ENCODE peak calls at places on chromosomes 6 and 20, in eight cellular contexts. One of them, this sample, is unnamed. For H3K4me1, the result is how much of the 10 kb centered on the place peaks cover.

GRCh38 chr6:63844287-63844686 is 208.7 kb downstream of the PHF3 start:
- DNase-seq in lower lobe of right lung: no peak
- DNase-seq in uterus: no peak
- DNase-seq in right lobe of liver: no peak
- DNase-seq in pancreas: no peak
- DNase-seq in A549: no peak
- DNase-seq in psoas muscle: no peak
- DNase-seq in PC-3: no peak
- DNase-seq in this sample: no peak

GRCh38 chr6:21824431-21825180 is 231.1 kb downstream of the SOX4 start:
- DNase-seq in lower lobe of right lung: no peak
- DNase-seq in right lobe of liver: no peak
- DNase-seq in PC-3: peak
- DNase-seq in pancreas: no peak
- DNase-seq in psoas muscle: no peak
- DNase-seq in uterus: no peak
- DNase-seq in A549: no peak
- DNase-seq in this sample: no peak

GRCh38 chr6:38634518-38634917 is 5.2 kb downstream of the BTBD9 start:
- DNase-seq in psoas muscle: no peak
- DNase-seq in A549: no peak
- DNase-seq in uterus: no peak
- DNase-seq in right lobe of liver: no peak
- DNase-seq in pancreas: no peak
- DNase-seq in PC-3: peak
- DNase-seq in lower lobe of right lung: no peak
- DNase-seq in this sample: no peak

GRCh38 chr6:127026247-127026646 is 92.2 kb upstream of the RSPO3 start:
- DNase-seq in lower lobe of right lung: no peak
- DNase-seq in uterus: no peak
- DNase-seq in A549: peak
- DNase-seq in right lobe of liver: no peak
- DNase-seq in PC-3: peak
- DNase-seq in pancreas: no peak
- DNase-seq in psoas muscle: no peak
- DNase-seq in this sample: no peak

GRCh38 chr6:152096863-152097496 is 289.5 kb downstream of the ESR1 start:
- DNase-seq in right lobe of liver: no peak
- DNase-seq in psoas muscle: no peak
- DNase-seq in lower lobe of right lung: no peak
- DNase-seq in pancreas: no peak
- DNase-seq in uterus: no peak
- DNase-seq in A549: no peak
- DNase-seq in PC-3: peak
- DNase-seq in this sample: no peak

GRCh38 chr6:169250660-169251059 is 3.0 kb downstream of the THBS2 start:
- DNase-seq in PC-3: peak
- DNase-seq in lower lobe of right lung: no peak
- DNase-seq in pancreas: no peak
- DNase-seq in psoas muscle: no peak
- DNase-seq in uterus: no peak
- DNase-seq in A549: peak
- DNase-seq in right lobe of liver: peak
- DNase-seq in this sample: no peak

GRCh38 chr6:32741203-32741960 is at the start of gene HLA-DQA2:
- DNase-seq in lower lobe of right lung: no peak
- DNase-seq in psoas muscle: no peak
- DNase-seq in PC-3: no peak
- DNase-seq in pancreas: no peak
- DNase-seq in right lobe of liver: no peak
- DNase-seq in A549: no peak
- DNase-seq in uterus: no peak
- DNase-seq in this sample: no peak

GRCh38 chr20:39019805-39020325 is 57.7 kb downstream of the DHX35 start:
- DNase-seq in uterus: no peak
- DNase-seq in pancreas: no peak
- DNase-seq in psoas muscle: no peak
- DNase-seq in A549: no peak
- DNase-seq in right lobe of liver: no peak
- DNase-seq in lower lobe of right lung: no peak
- DNase-seq in PC-3: peak
- DNase-seq in this sample: no peak

GRCh38 chr20:63706852-63707557 is 771 bp downstream of the ARFRP1 start:
- DNase-seq in pancreas: peak
- DNase-seq in uterus: peak
- DNase-seq in right lobe of liver: peak
- DNase-seq in lower lobe of right lung: peak
- DNase-seq in psoas muscle: peak
- DNase-seq in A549: no peak
- DNase-seq in PC-3: peak
- DNase-seq in this sample: no peak

DNA sequence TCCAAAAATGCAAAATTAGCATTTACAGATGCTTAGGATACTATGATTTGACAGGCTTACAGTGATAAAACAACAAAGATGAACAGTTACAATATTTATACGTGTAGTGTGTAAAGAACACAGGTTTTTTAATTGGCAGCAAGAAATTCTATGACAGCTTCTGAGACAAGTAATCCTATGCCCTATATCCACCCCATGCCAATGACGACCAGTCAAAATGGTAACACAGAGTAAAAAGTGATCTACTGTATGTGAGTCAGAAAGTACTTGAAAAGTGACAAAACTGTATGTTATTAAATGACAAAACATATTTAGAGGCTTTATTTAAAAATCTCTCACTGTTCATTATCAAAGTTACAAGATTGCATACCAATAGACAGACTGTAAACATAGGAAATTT is 99.5 kb downstream of the PRDM1 start:
- DNase-seq in pancreas: no peak
- DNase-seq in A549: no peak
- DNase-seq in PC-3: no peak
- DNase-seq in lower lobe of right lung: no peak
- DNase-seq in uterus: no peak
- DNase-seq in psoas muscle: no peak
- DNase-seq in right lobe of liver: no peak
- DNase-seq in this sample: no peak
- H3K4me3 ChIP-seq in pancreas: no peak
- H3K4me3 ChIP-seq in A549: no peak
- H3K4me3 ChIP-seq in PC-3: no peak
- H3K4me3 ChIP-seq in lower lobe of right lung: no peak
- H3K4me3 ChIP-seq in uterus: no peak
- H3K4me3 ChIP-seq in psoas muscle: no peak
- H3K4me3 ChIP-seq in right lobe of liver: no peak
- H3K4me3 ChIP-seq in this sample: no peak

GRCh38 chr6:3735029-3735605 is 16.4 kb downstream of the PXDC1 start:
- DNase-seq in lower lobe of right lung: no peak
- DNase-seq in A549: no peak
- DNase-seq in PC-3: no peak
- DNase-seq in psoas muscle: no peak
- DNase-seq in uterus: no peak
- DNase-seq in right lobe of liver: no peak
- DNase-seq in pancreas: no peak
- DNase-seq in this sample: no peak
- H3K4me1 ChIP-seq in lower lobe of right lung: under half
- H3K4me1 ChIP-seq in A549: under half
- H3K4me1 ChIP-seq in PC-3: under half
- H3K4me1 ChIP-seq in psoas muscle: under half
- H3K4me1 ChIP-seq in uterus: under half
- H3K4me1 ChIP-seq in right lobe of liver: under half
- H3K4me1 ChIP-seq in pancreas: under half
- H3K4me1 ChIP-seq in this sample: half or more

DNA sequence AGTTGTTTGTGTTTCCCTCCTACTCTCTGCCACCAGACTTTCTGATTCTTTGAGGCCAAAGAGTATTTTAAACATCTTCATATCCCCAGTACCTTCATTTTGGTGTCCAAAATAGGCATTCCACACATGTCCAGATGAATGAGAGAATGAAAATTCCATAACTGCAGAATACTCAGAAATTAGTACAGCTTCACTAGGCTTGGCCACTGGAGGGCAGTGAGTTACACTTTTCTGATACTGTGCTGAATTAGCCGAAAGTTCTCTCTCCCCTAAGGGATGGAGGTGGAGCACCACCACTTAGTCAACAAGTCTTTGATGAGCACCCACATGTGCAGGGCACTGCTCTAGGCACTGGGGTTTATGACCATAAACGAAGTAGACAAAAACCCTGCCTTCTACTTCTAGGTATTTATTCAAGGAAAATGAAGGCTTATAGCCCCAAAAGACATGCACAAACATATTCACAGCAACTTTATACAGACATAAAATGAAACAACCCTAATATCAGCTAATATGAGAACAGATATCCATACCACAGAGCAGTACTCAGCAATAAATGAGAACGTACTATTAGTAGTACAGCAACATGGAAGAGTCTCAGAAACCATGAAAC is 46.1 kb upstream of the TMEM217 start:
- DNase-seq in uterus: no peak
- DNase-seq in right lobe of liver: no peak
- DNase-seq in PC-3: peak
- DNase-seq in psoas muscle: no peak
- DNase-seq in lower lobe of right lung: no peak
- DNase-seq in pancreas: no peak
- DNase-seq in A549: peak
- DNase-seq in this sample: no peak
- TF ChIP-seq CTCF in uterus: peak
- TF ChIP-seq CTCF in right lobe of liver: peak
- TF ChIP-seq CTCF in PC-3: peak
- TF ChIP-seq CTCF in psoas muscle: peak
- TF ChIP-seq CTCF in lower lobe of right lung: peak
- TF ChIP-seq CTCF in pancreas: peak
- TF ChIP-seq CTCF in A549: peak
- TF ChIP-seq CTCF in this sample: peak

GRCh38 chr20:58222446-58222845 is 6.0 kb downstream of the ANKRD60 start:
- DNase-seq in psoas muscle: no peak
- DNase-seq in PC-3: no peak
- DNase-seq in pancreas: no peak
- DNase-seq in lower lobe of right lung: no peak
- DNase-seq in right lobe of liver: no peak
- DNase-seq in uterus: no peak
- DNase-seq in A549: no peak
- DNase-seq in this sample: no peak
- H3K4me3 ChIP-seq in psoas muscle: no peak
- H3K4me3 ChIP-seq in PC-3: no peak
- H3K4me3 ChIP-seq in pancreas: no peak
- H3K4me3 ChIP-seq in lower lobe of right lung: no peak
- H3K4me3 ChIP-seq in right lobe of liver: no peak
- H3K4me3 ChIP-seq in uterus: no peak
- H3K4me3 ChIP-seq in A549: no peak
- H3K4me3 ChIP-seq in this sample: no peak

GRCh38 chr6:154359679-154360078 is 3.1 kb upstream of the IPCEF1 start:
- DNase-seq in psoas muscle: no peak
- DNase-seq in lower lobe of right lung: no peak
- DNase-seq in uterus: no peak
- DNase-seq in A549: no peak
- DNase-seq in pancreas: no peak
- DNase-seq in right lobe of liver: no peak
- DNase-seq in PC-3: no peak
- DNase-seq in this sample: no peak
- H3K4me1 ChIP-seq in psoas muscle: under half
- H3K4me1 ChIP-seq in lower lobe of right lung: under half
- H3K4me1 ChIP-seq in uterus: under half
- H3K4me1 ChIP-seq in A549: under half
- H3K4me1 ChIP-seq in pancreas: under half
- H3K4me1 ChIP-seq in right lobe of liver: under half
- H3K4me1 ChIP-seq in PC-3: under half
- H3K4me1 ChIP-seq in this sample: under half

GRCh38 chr20:2693286-2693995 is 861 bp downstream of the EBF4 start:
- DNase-seq in PC-3: no peak
- DNase-seq in pancreas: no peak
- DNase-seq in lower lobe of right lung: no peak
- DNase-seq in right lobe of liver: no peak
- DNase-seq in A549: peak
- DNase-seq in uterus: peak
- DNase-seq in psoas muscle: no peak
- DNase-seq in this sample: peak

GRCh38 chr20:2692036-2692885 is at the start of gene EBF4:
- DNase-seq in right lobe of liver: no peak
- DNase-seq in lower lobe of right lung: peak
- DNase-seq in psoas muscle: no peak
- DNase-seq in A549: peak
- DNase-seq in pancreas: peak
- DNase-seq in uterus: peak
- DNase-seq in PC-3: no peak
- DNase-seq in this sample: peak

GRCh38 chr20:2691663-2692035 is 931 bp upstream of the EBF4 start:
- DNase-seq in psoas muscle: no peak
- DNase-seq in right lobe of liver: no peak
- DNase-seq in pancreas: no peak
- DNase-seq in PC-3: no peak
- DNase-seq in lower lobe of right lung: no peak
- DNase-seq in uterus: no peak
- DNase-seq in A549: no peak
- DNase-seq in this sample: no peak

GRCh38 chr20:2693996-2694471 is 1.5 kb downstream of the EBF4 start:
- DNase-seq in PC-3: no peak
- DNase-seq in lower lobe of right lung: no peak
- DNase-seq in right lobe of liver: no peak
- DNase-seq in pancreas: no peak
- DNase-seq in uterus: no peak
- DNase-seq in A549: no peak
- DNase-seq in psoas muscle: no peak
- DNase-seq in this sample: no peak

DNA sequence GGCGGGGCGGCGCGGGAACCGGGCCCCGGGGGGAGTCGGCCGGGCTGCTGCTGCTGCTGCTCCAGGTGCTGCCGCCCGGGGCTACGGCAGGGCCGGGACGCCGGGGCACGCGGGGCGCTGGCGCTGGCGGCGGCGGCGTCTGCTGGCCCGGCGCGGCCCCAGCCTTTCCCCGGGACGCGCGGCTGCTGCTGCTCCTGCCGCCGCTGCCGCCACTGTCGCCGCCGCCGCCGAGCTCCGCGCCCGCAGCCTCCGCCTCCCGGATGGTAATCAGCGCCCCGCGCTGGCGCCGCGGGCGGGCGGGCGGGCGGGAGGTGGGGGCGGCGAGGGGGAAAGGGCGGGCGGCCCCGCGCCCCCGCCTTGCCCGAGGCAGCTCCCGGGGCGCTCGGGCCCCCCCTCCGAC is 306 bp downstream of the EBF4 start:
- DNase-seq in pancreas: no peak
- DNase-seq in right lobe of liver: no peak
- DNase-seq in PC-3: no peak
- DNase-seq in uterus: no peak
- DNase-seq in lower lobe of right lung: no peak
- DNase-seq in psoas muscle: no peak
- DNase-seq in A549: peak
- DNase-seq in this sample: no peak
- TF ChIP-seq CTCF in pancreas: no peak
- TF ChIP-seq CTCF in right lobe of liver: no peak
- TF ChIP-seq CTCF in PC-3: no peak
- TF ChIP-seq CTCF in uterus: no peak
- TF ChIP-seq CTCF in lower lobe of right lung: no peak
- TF ChIP-seq CTCF in psoas muscle: no peak
- TF ChIP-seq CTCF in A549: no peak
- TF ChIP-seq CTCF in this sample: no peak